ENCODE peak calls at places on chromosomes 6 and 20, in five cellular contexts. X is right atrium auricular region; K is GM03348; S is non-pigmented ciliary epithelial cell; O is activated gamma-delta T cell treated with anti-CD3 and anti-CD28 coated beads, Interleukin-2, amount 50 U/mL, for 16 hours. B is an unnamed sample.

GRCh38 chr6:167829513-167829912 is 2.8 kb downstream of the AFDN start:
- DNase-seq in X (no peak), K (no peak), S (no peak), O (no peak), B (no peak)

GRCh38 chr20:22312744-22313346 is 271.5 kb downstream of the FOXA2 start:
- DNase-seq in X (no peak), K (peak; percentile 47), S (peak; percentile 5), O (no peak), B (peak; percentile 5)

GRCh38 chr6:127768223-127768622 is 132.6 kb downstream of the THEMIS start:
- DNase-seq in X (no peak), K (no peak), S (no peak), O (no peak), B (no peak)

GRCh38 chr6:17212541-17213371 is 68.4 kb upstream of the RBM24 start:
- DNase-seq in X (peak; percentile 60), K (peak; percentile 29), S (no peak), O (no peak), B (no peak)

GRCh38 chr6:135817035-135817434 is 34.5 kb upstream of the PDE7B start:
- DNase-seq in X (no peak), K (no peak), S (no peak), O (no peak), B (no peak)

GRCh38 chr6:83758533-83758932 is 49.6 kb upstream of the SNAP91 start:
- DNase-seq in X (no peak), K (no peak), S (no peak), O (no peak), B (no peak)

GRCh38 chr20:24908642-24909041 is 40.4 kb upstream of the CST7 start:
- DNase-seq in X (no peak), K (no peak), S (no peak), O (no peak), B (no peak)

GRCh38 chr6:166488081-166488685 is 98.3 kb downstream of the RAMACL start:
- DNase-seq in X (peak; percentile 70), K (no peak), S (peak; percentile 18), O (peak; percentile 55), B (no peak)

GRCh38 chr6:111238464-111239119 is 151.3 kb downstream of the SLC16A10 start:
- DNase-seq in X (no peak), K (no peak), S (no peak), O (no peak), B (no peak)

GRCh38 chr20:58652606-58653303 is 1.7 kb downstream of the STX16 start:
- DNase-seq in X (no peak), K (no peak), S (no peak), O (no peak), B (no peak)

GRCh38 chr6:144321839-144322591 is 36.9 kb downstream of the UTRN start:
- DNase-seq in X (no peak), K (peak; percentile 64), S (no peak), O (no peak), B (no peak)

GRCh38 chr6:137767931-137768690 is 98.9 kb upstream of the TNFAIP3 start:
- DNase-seq in X (no peak), K (no peak), S (no peak), O (no peak), B (no peak)

GRCh38 chr6:17013701-17014100 is 88.1 kb upstream of the STMND1 start:
- DNase-seq in X (no peak), K (peak; percentile 79), S (peak; percentile 76), O (no peak), B (peak; percentile 75)

GRCh38 chr6:97626586-97627441 is 343.8 kb upstream of the MMS22L start:
- DNase-seq in X (no peak), K (peak; percentile 23), S (no peak), O (no peak), B (no peak)

GRCh38 chr20:44692932-44693476 is 22.2 kb upstream of the CCN5 start:
- DNase-seq in X (peak; percentile 95), K (peak; percentile 92), S (peak; percentile 77), O (no peak), B (peak; percentile 99)

GRCh38 chr20:13990465-13990864 is at the start of gene SEL1L2:
- DNase-seq in X (no peak), K (no peak), S (no peak), O (no peak), B (no peak)

GRCh38 chr6:39312912-39313525 is 1.2 kb downstream of the KCNK17 start:
- DNase-seq in X (peak; percentile 66), K (no peak), S (no peak), O (no peak), B (no peak)

GRCh38 chr6:124870611-124871201 is 91.5 kb upstream of the RNF217 start:
- DNase-seq in X (no peak), K (peak; percentile 50), S (no peak), O (no peak), B (no peak)

GRCh38 chr6:75202676-75203131 is 3.1 kb downstream of the COL12A1 start:
- DNase-seq in X (no peak), K (peak; percentile 33), S (no peak), O (no peak), B (no peak)

B was measured in HS-27A.